ENCODE peak calls at places on chromosomes 7 and 10, in seven cellular contexts. B is AML-193, Q is mammary epithelial cell, Y is left colon, C is DMS79, A is fibroblast of lung, I is NCI-H2029. L is an unnamed sample.

GRCh38 chr10:102778781-102779180 is 35.0 kb downstream of the WBP1L start:
- DNase-seq in I (no peak), B (no peak), Y (no peak), A (no peak), Q (no peak), C (no peak), L (no peak)

GRCh38 chr7:135976312-135977019 is 693 bp downstream of the MTPN start:
- DNase-seq in Y (peak), B (no peak), C (peak), A (no peak), Q (peak), I (peak), L (peak)

GRCh38 chr10:12042409-12042796 is 206 bp downstream of the UPF2 start:
- DNase-seq in I (no peak), Y (peak), Q (no peak), B (no peak), C (no peak), A (peak), L (no peak)

GRCh38 chr7:54546081-54546985 is 4.2 kb downstream of the VSTM2A start:
- DNase-seq in A (no peak), C (peak), Q (no peak), Y (peak), I (peak), B (no peak), L (peak)

GRCh38 chr10:44830022-44830421 is 81.1 kb upstream of the TMEM72 start:
- DNase-seq in C (no peak), I (no peak), Y (no peak), B (no peak), A (peak), Q (peak), L (no peak)

GRCh38 chr7:15848362-15848761 is 161.9 kb upstream of the MEOX2 start:
- DNase-seq in I (no peak), Q (no peak), Y (no peak), B (no peak), A (peak), C (no peak), L (no peak)

GRCh38 chr7:65441010-65441409 is 67.4 kb downstream of the ZNF92 start:
- DNase-seq in B (no peak), I (no peak), A (peak), Y (no peak), Q (peak), C (no peak), L (no peak)

GRCh38 chr10:94205370-94205930 is 157.3 kb downstream of the NOC3L start:
- DNase-seq in Y (peak), A (peak), B (no peak), I (peak), C (no peak), Q (no peak), L (no peak)

GRCh38 chr10:128540806-128541739 is 414.9 kb upstream of the MKI67 start:
- DNase-seq in C (no peak), Y (peak), B (no peak), Q (no peak), A (no peak), I (no peak), L (no peak)

GRCh38 chr7:105675873-105676484 is 94.7 kb upstream of the EFCAB10 start:
- DNase-seq in C (peak), I (peak), Y (peak), Q (no peak), A (no peak), B (peak), L (no peak)

GRCh38 chr10:75982611-75983369 is 551.4 kb downstream of the LRMDA start:
- DNase-seq in C (no peak), Y (peak), I (no peak), B (no peak), Q (no peak), A (peak), L (no peak)

GRCh38 chr7:29508608-29509007 is 55.0 kb upstream of the PRR15 start:
- DNase-seq in B (no peak), Q (no peak), Y (peak), A (no peak), C (no peak), I (no peak), L (no peak)

GRCh38 chr10:104485632-104486031 is 132.0 kb downstream of the CFAP58 start:
- DNase-seq in I (no peak), Q (no peak), A (no peak), B (no peak), Y (no peak), C (no peak), L (no peak)

GRCh38 chr10:15305161-15305560 is 65.9 kb downstream of the FAM171A1 start:
- DNase-seq in C (no peak), Y (no peak), B (no peak), I (no peak), A (no peak), Q (no peak), L (no peak)

GRCh38 chr10:126397640-126398382 is 9.5 kb upstream of the ADAM12 start:
- DNase-seq in Y (no peak), C (no peak), Q (peak), A (peak), I (no peak), B (no peak), L (no peak)

GRCh38 chr10:110353244-110354119 is 48.8 kb upstream of the SMNDC1 start:
- DNase-seq in I (no peak), B (no peak), Y (no peak), Q (peak), C (no peak), A (peak), L (peak)

GRCh38 chr10:91590904-91591791 is 41.7 kb downstream of the PPP1R3C start:
- DNase-seq in C (no peak), B (no peak), Y (peak), A (peak), Q (no peak), I (no peak), L (no peak)

GRCh38 chr7:55013851-55014250 is 5.0 kb upstream of the EGFR start:
- DNase-seq in Y (no peak), A (no peak), I (no peak), B (no peak), Q (peak), C (no peak), L (no peak)

GRCh38 chr10:84296071-84296981 is 32.1 kb upstream of the CCSER2 start:
- DNase-seq in I (no peak), Q (peak), Y (no peak), B (no peak), C (no peak), A (peak), L (no peak)

GRCh38 chr7:82202107-82202506 is 241.5 kb downstream of the CACNA2D1 start:
- DNase-seq in C (no peak), A (no peak), B (no peak), Y (no peak), I (no peak), Q (no peak), L (no peak)

GRCh38 chr10:70596860-70597809 is 5.4 kb downstream of the PRF1 start:
- DNase-seq in I (no peak), B (no peak), Q (peak), A (no peak), C (no peak), Y (no peak), L (no peak)

GRCh38 chr10:21347043-21347799 is 178.3 kb downstream of the SKIDA1 start:
- DNase-seq in C (no peak), Q (no peak), Y (no peak), I (no peak), A (no peak), B (no peak), L (no peak)

GRCh38 chr7:96089511-96089910 is 232.4 kb downstream of the SLC25A13 start:
- DNase-seq in I (no peak), Q (no peak), C (no peak), B (no peak), Y (no peak), A (no peak), L (no peak)

GRCh38 chr7:31957090-31957720 is 113.0 kb downstream of the PDE1C start:
- DNase-seq in Q (no peak), Y (no peak), I (no peak), B (peak), C (no peak), A (peak), L (no peak)

GRCh38 chr10:98150544-98150943 is 16.1 kb downstream of the R3HCC1L start:
- DNase-seq in Q (no peak), A (peak), Y (no peak), B (no peak), I (no peak), C (no peak), L (no peak)

GRCh38 chr10:98357208-98357836 is 57.7 kb downstream of the PYROXD2 start:
- DNase-seq in C (peak), Q (no peak), I (no peak), B (no peak), A (peak), Y (no peak), L (no peak)

GRCh38 chr10:122159159-122159970 is 111.7 kb upstream of the BTBD16 start:
- DNase-seq in A (no peak), Q (no peak), C (no peak), I (no peak), Y (no peak), B (no peak), L (no peak)

GRCh38 chr10:7484456-7485266 is 73.8 kb upstream of the SFMBT2 start:
- DNase-seq in A (no peak), C (no peak), Q (no peak), Y (no peak), B (peak), I (no peak), L (peak)